ENCODE peak calls at places on chromosomes 12 and 14, in ten cellular contexts. One of them, this sample, is unnamed. For H3K4me1 and H3K36me3, the result is how much of the 10 kb centered on the place peaks cover.

GRCh38 chr14:78709795-78710569 is 539.8 kb downstream of the NRXN3 start:
- DNase-seq in endothelial cell of umbilical vein: no peak
- DNase-seq in PC-3: no peak
- DNase-seq in IMR-90: no peak
- DNase-seq in right atrium auricular region: no peak
- DNase-seq in lower lobe of right lung: no peak
- DNase-seq in tibial nerve: no peak
- DNase-seq in ovary: no peak
- DNase-seq in SK-N-SH: peak
- DNase-seq in cardiac muscle cell: no peak
- DNase-seq in this sample: no peak

GRCh38 chr14:51398898-51399297 is 158.9 kb downstream of the TMX1 start:
- DNase-seq in endothelial cell of umbilical vein: peak
- DNase-seq in PC-3: peak
- DNase-seq in IMR-90: peak
- DNase-seq in right atrium auricular region: peak
- DNase-seq in lower lobe of right lung: no peak
- DNase-seq in tibial nerve: no peak
- DNase-seq in ovary: no peak
- DNase-seq in SK-N-SH: no peak
- DNase-seq in cardiac muscle cell: no peak
- DNase-seq in this sample: no peak

GRCh38 chr12:128323115-128323514 is 56.1 kb downstream of the TMEM132C start:
- DNase-seq in endothelial cell of umbilical vein: no peak
- DNase-seq in PC-3: no peak
- DNase-seq in IMR-90: no peak
- DNase-seq in right atrium auricular region: no peak
- DNase-seq in lower lobe of right lung: no peak
- DNase-seq in tibial nerve: no peak
- DNase-seq in ovary: no peak
- DNase-seq in SK-N-SH: no peak
- DNase-seq in cardiac muscle cell: no peak
- DNase-seq in this sample: no peak

GRCh38 chr12:102526701-102527100 is 46.3 kb upstream of the IGF1 start:
- DNase-seq in endothelial cell of umbilical vein: no peak
- DNase-seq in PC-3: no peak
- DNase-seq in IMR-90: peak
- DNase-seq in right atrium auricular region: no peak
- DNase-seq in lower lobe of right lung: no peak
- DNase-seq in tibial nerve: no peak
- DNase-seq in ovary: no peak
- DNase-seq in SK-N-SH: no peak
- DNase-seq in cardiac muscle cell: no peak
- DNase-seq in this sample: no peak

GRCh38 chr14:61608245-61609142 is 86.8 kb upstream of the HIF1A start:
- DNase-seq in endothelial cell of umbilical vein: peak
- DNase-seq in PC-3: peak
- DNase-seq in IMR-90: peak
- DNase-seq in right atrium auricular region: no peak
- DNase-seq in lower lobe of right lung: no peak
- DNase-seq in tibial nerve: no peak
- DNase-seq in ovary: no peak
- DNase-seq in SK-N-SH: peak
- DNase-seq in cardiac muscle cell: no peak
- DNase-seq in this sample: no peak

GRCh38 chr12:12779529-12779928 is 5.9 kb upstream of the APOLD1 start:
- DNase-seq in endothelial cell of umbilical vein: peak
- DNase-seq in PC-3: peak
- DNase-seq in IMR-90: peak
- DNase-seq in right atrium auricular region: no peak
- DNase-seq in lower lobe of right lung: no peak
- DNase-seq in tibial nerve: no peak
- DNase-seq in ovary: no peak
- DNase-seq in SK-N-SH: no peak
- DNase-seq in cardiac muscle cell: no peak
- DNase-seq in this sample: no peak

GRCh38 chr12:110739488-110739887 is 3.2 kb downstream of the PPP1CC start:
- DNase-seq in endothelial cell of umbilical vein: no peak
- DNase-seq in PC-3: no peak
- DNase-seq in IMR-90: no peak
- DNase-seq in right atrium auricular region: peak
- DNase-seq in lower lobe of right lung: no peak
- DNase-seq in tibial nerve: no peak
- DNase-seq in ovary: no peak
- DNase-seq in SK-N-SH: no peak
- DNase-seq in cardiac muscle cell: no peak
- DNase-seq in this sample: no peak

GRCh38 chr12:92608418-92609091 is 94.2 kb upstream of the PLEKHG7 start:
- DNase-seq in endothelial cell of umbilical vein: peak
- DNase-seq in PC-3: peak
- DNase-seq in IMR-90: peak
- DNase-seq in right atrium auricular region: no peak
- DNase-seq in lower lobe of right lung: no peak
- DNase-seq in tibial nerve: peak
- DNase-seq in ovary: no peak
- DNase-seq in SK-N-SH: peak
- DNase-seq in cardiac muscle cell: peak
- DNase-seq in this sample: no peak

GRCh38 chr12:16417058-16417457 is 69.6 kb downstream of the MGST1 start:
- DNase-seq in endothelial cell of umbilical vein: no peak
- DNase-seq in PC-3: no peak
- DNase-seq in IMR-90: no peak
- DNase-seq in right atrium auricular region: no peak
- DNase-seq in lower lobe of right lung: no peak
- DNase-seq in tibial nerve: no peak
- DNase-seq in ovary: no peak
- DNase-seq in SK-N-SH: no peak
- DNase-seq in cardiac muscle cell: no peak
- DNase-seq in this sample: no peak

GRCh38 chr14:51395361-51395849 is 155.4 kb downstream of the TMX1 start:
- DNase-seq in endothelial cell of umbilical vein: peak
- DNase-seq in PC-3: peak
- DNase-seq in IMR-90: peak
- DNase-seq in right atrium auricular region: no peak
- DNase-seq in lower lobe of right lung: peak
- DNase-seq in tibial nerve: peak
- DNase-seq in ovary: peak
- DNase-seq in SK-N-SH: peak
- DNase-seq in cardiac muscle cell: peak
- DNase-seq in this sample: no peak

DNA sequence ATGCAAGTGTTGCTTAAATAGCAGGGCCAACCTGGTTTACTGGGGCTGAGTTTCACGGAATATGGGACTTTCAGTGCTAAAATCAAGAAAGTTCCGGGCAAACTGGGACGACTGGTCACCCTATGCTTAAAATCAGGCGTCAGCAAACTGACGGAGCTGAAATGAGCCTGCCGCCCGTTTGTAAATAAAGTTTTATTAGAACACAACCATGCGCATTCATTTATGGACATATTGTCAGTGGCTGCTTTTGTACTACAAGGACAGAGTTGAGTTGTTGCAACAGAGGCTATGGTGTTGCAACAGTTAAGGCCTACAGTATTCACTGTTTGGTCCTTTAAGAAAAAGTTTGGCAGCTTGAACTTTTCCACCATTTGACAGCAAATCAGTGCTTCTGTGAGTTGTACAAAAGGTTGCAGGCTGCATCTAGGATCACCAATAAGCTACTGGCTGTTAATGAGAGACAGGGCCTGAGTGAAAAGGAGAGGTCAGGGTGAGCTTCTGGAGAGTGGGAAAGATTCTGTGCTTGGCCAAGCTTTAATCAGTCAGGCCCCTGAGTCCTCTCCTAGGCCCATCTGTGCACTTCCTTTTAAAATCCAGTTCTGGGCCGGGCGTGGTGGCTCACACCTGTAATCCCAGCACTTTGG is 13.3 kb downstream of the SELPLG start:
- DNase-seq in endothelial cell of umbilical vein: no peak
- DNase-seq in PC-3: no peak
- DNase-seq in IMR-90: peak
- DNase-seq in right atrium auricular region: no peak
- DNase-seq in lower lobe of right lung: no peak
- DNase-seq in tibial nerve: no peak
- DNase-seq in ovary: no peak
- DNase-seq in SK-N-SH: no peak
- DNase-seq in cardiac muscle cell: no peak
- DNase-seq in this sample: no peak
- H3K4me1 ChIP-seq in endothelial cell of umbilical vein: under half
- H3K4me1 ChIP-seq in PC-3: under half
- H3K4me1 ChIP-seq in IMR-90: under half
- H3K4me1 ChIP-seq in right atrium auricular region: under half
- H3K4me1 ChIP-seq in lower lobe of right lung: half or more
- H3K4me1 ChIP-seq in tibial nerve: under half
- H3K4me1 ChIP-seq in ovary: under half
- H3K4me1 ChIP-seq in SK-N-SH: under half
- H3K4me1 ChIP-seq in cardiac muscle cell: under half
- H3K4me1 ChIP-seq in this sample: half or more

DNA sequence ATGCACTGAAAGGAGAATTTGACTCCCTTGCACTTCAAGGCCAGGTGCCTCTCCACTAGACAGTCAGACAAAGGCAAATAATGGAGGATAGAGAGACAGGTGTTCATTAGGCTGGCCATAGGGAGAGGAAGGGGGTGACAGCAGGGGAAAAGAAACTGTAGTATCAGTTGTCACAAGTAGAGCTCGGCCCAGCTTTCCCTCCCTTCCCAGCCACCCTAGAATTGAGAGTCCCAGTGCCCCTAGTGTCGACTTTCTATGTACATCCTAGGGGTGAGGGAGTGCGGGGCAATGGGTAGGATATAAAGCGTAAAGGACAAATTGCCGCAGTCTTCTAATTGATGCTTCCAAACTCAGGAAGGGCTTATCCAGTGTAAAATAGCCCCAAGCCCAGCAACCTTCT is 39.0 kb downstream of the BAZ2A start:
- DNase-seq in endothelial cell of umbilical vein: no peak
- DNase-seq in PC-3: no peak
- DNase-seq in IMR-90: no peak
- DNase-seq in right atrium auricular region: no peak
- DNase-seq in lower lobe of right lung: no peak
- DNase-seq in tibial nerve: no peak
- DNase-seq in ovary: no peak
- DNase-seq in SK-N-SH: no peak
- DNase-seq in cardiac muscle cell: no peak
- DNase-seq in this sample: no peak
- TF ChIP-seq CTCF in endothelial cell of umbilical vein: no peak
- TF ChIP-seq CTCF in PC-3: no peak
- TF ChIP-seq CTCF in IMR-90: no peak
- TF ChIP-seq CTCF in right atrium auricular region: no peak
- TF ChIP-seq CTCF in lower lobe of right lung: no peak
- TF ChIP-seq CTCF in tibial nerve: no peak
- TF ChIP-seq CTCF in ovary: no peak
- TF ChIP-seq CTCF in SK-N-SH: no peak
- TF ChIP-seq CTCF in cardiac muscle cell: no peak
- TF ChIP-seq CTCF in this sample: no peak

GRCh38 chr12:113165521-113166450 is 16.3 kb downstream of the CFAP73 start:
- DNase-seq in endothelial cell of umbilical vein: no peak
- DNase-seq in PC-3: no peak
- DNase-seq in IMR-90: no peak
- DNase-seq in right atrium auricular region: no peak
- DNase-seq in lower lobe of right lung: no peak
- DNase-seq in tibial nerve: no peak
- DNase-seq in ovary: no peak
- DNase-seq in SK-N-SH: no peak
- DNase-seq in cardiac muscle cell: no peak
- DNase-seq in this sample: no peak
- H3K36me3 ChIP-seq in endothelial cell of umbilical vein: under half
- H3K36me3 ChIP-seq in PC-3: half or more
- H3K36me3 ChIP-seq in IMR-90: half or more
- H3K36me3 ChIP-seq in right atrium auricular region: half or more
- H3K36me3 ChIP-seq in lower lobe of right lung: half or more
- H3K36me3 ChIP-seq in tibial nerve: under half
- H3K36me3 ChIP-seq in ovary: under half
- H3K36me3 ChIP-seq in SK-N-SH: under half
- H3K36me3 ChIP-seq in cardiac muscle cell: under half
- H3K36me3 ChIP-seq in this sample: half or more

GRCh38 chr12:77120695-77121094 is 55.3 kb upstream of the E2F7 start:
- DNase-seq in endothelial cell of umbilical vein: peak
- DNase-seq in PC-3: peak
- DNase-seq in IMR-90: peak
- DNase-seq in right atrium auricular region: no peak
- DNase-seq in lower lobe of right lung: no peak
- DNase-seq in tibial nerve: no peak
- DNase-seq in ovary: no peak
- DNase-seq in SK-N-SH: no peak
- DNase-seq in cardiac muscle cell: no peak
- DNase-seq in this sample: no peak

GRCh38 chr12:77116277-77116676 is 50.9 kb upstream of the E2F7 start:
- DNase-seq in endothelial cell of umbilical vein: peak
- DNase-seq in PC-3: no peak
- DNase-seq in IMR-90: peak
- DNase-seq in right atrium auricular region: no peak
- DNase-seq in lower lobe of right lung: no peak
- DNase-seq in tibial nerve: no peak
- DNase-seq in ovary: no peak
- DNase-seq in SK-N-SH: no peak
- DNase-seq in cardiac muscle cell: no peak
- DNase-seq in this sample: no peak

GRCh38 chr12:77120156-77120555 is 54.8 kb upstream of the E2F7 start:
- DNase-seq in endothelial cell of umbilical vein: peak
- DNase-seq in PC-3: peak
- DNase-seq in IMR-90: peak
- DNase-seq in right atrium auricular region: no peak
- DNase-seq in lower lobe of right lung: no peak
- DNase-seq in tibial nerve: no peak
- DNase-seq in ovary: no peak
- DNase-seq in SK-N-SH: no peak
- DNase-seq in cardiac muscle cell: no peak
- DNase-seq in this sample: no peak

GRCh38 chr12:77115471-77115870 is 50.1 kb upstream of the E2F7 start:
- DNase-seq in endothelial cell of umbilical vein: no peak
- DNase-seq in PC-3: no peak
- DNase-seq in IMR-90: no peak
- DNase-seq in right atrium auricular region: no peak
- DNase-seq in lower lobe of right lung: no peak
- DNase-seq in tibial nerve: no peak
- DNase-seq in ovary: no peak
- DNase-seq in SK-N-SH: no peak
- DNase-seq in cardiac muscle cell: no peak
- DNase-seq in this sample: no peak

DNA sequence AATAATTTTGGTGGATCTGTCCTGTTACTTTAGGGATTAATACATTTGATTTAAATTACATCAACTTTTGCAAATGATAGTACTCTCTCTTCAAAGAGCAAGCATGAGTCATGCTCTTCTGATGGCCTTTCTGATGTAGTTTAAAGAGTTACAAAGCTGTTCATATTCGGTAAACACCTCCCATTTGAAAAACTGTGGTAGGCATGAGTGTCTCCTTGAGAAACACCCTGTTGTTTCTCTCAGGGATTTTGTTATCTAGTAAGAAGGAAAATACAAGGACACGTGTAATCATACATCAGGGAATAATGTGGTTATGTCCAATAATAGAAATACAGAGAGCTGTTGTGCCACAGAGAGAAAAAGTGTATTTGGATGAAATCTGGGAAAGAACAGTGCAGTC is 53.3 kb upstream of the E2F7 start:
- DNase-seq in endothelial cell of umbilical vein: no peak
- DNase-seq in PC-3: peak
- DNase-seq in IMR-90: peak
- DNase-seq in right atrium auricular region: no peak
- DNase-seq in lower lobe of right lung: no peak
- DNase-seq in tibial nerve: no peak
- DNase-seq in ovary: no peak
- DNase-seq in SK-N-SH: no peak
- DNase-seq in cardiac muscle cell: no peak
- DNase-seq in this sample: no peak
- H3K4me1 ChIP-seq in endothelial cell of umbilical vein: half or more
- H3K4me1 ChIP-seq in PC-3: half or more
- H3K4me1 ChIP-seq in IMR-90: under half
- H3K4me1 ChIP-seq in right atrium auricular region: under half
- H3K4me1 ChIP-seq in lower lobe of right lung: under half
- H3K4me1 ChIP-seq in tibial nerve: under half
- H3K4me1 ChIP-seq in ovary: under half
- H3K4me1 ChIP-seq in SK-N-SH: half or more
- H3K4me1 ChIP-seq in cardiac muscle cell: under half
- H3K4me1 ChIP-seq in this sample: under half